ENCODE peak calls at places on chromosomes 2 and 18, in five cellular contexts. T is GM12878, C is H1, I is HepG2, L is K562. D is an unnamed sample.

GRCh38 chr2:219206442-219207253 is at the start of gene ZFAND2B:
- DNase-seq in T (peak; percentile 52), L (peak; percentile 94), I (peak; percentile 86), C (peak; percentile 78), D (peak; percentile 78)

GRCh38 chr2:24771905-24772586 is 21.1 kb downstream of the PTRHD1 start:
- DNase-seq in I (no peak), T (no peak), L (no peak), C (no peak), D (no peak)

GRCh38 chr2:88088999-88089398 is 21.4 kb downstream of the SMYD1 start:
- DNase-seq in T (no peak), I (no peak), C (no peak), L (no peak), D (no peak)

GRCh38 chr2:65485839-65486238 is 53.4 kb upstream of the SPRED2 start:
- DNase-seq in I (no peak), L (no peak), T (no peak), C (no peak), D (no peak)

GRCh38 chr18:69257861-69258458 is 142.7 kb upstream of the DOK6 start:
- DNase-seq in C (no peak), T (no peak), I (peak; percentile 17), L (no peak), D (no peak)

GRCh38 chr2:62478093-62478580 is 27.9 kb downstream of the TMEM17 start:
- DNase-seq in L (no peak), C (no peak), T (no peak), I (peak; percentile 60), D (no peak)

GRCh38 chr2:78465707-78466106 is 559.8 kb upstream of the REG3G start:
- DNase-seq in C (no peak), L (no peak), I (peak; percentile 4), T (no peak), D (no peak)

GRCh38 chr2:164138750-164139149 is 402.9 kb upstream of the FIGN start:
- DNase-seq in C (no peak), I (no peak), L (no peak), T (no peak), D (no peak)

GRCh38 chr2:15177103-15177502 is 384.0 kb downstream of the NBAS start:
- DNase-seq in L (no peak), C (no peak), T (peak; percentile 91), I (no peak), D (peak; percentile 83)

GRCh38 chr18:66226782-66227181 is 377.1 kb downstream of the CDH19 start:
- DNase-seq in T (no peak), C (no peak), L (no peak), I (no peak), D (no peak)

GRCh38 chr2:196435189-196435588 is 204.3 kb upstream of the CCDC150 start:
- DNase-seq in T (no peak), I (no peak), C (no peak), L (no peak), D (no peak)

GRCh38 chr18:48846423-48846932 is 104.3 kb downstream of the SMAD7 start:
- DNase-seq in I (no peak), L (no peak), C (no peak), T (no peak), D (no peak)

GRCh38 chr18:48850891-48851302 is 99.9 kb downstream of the SMAD7 start:
- DNase-seq in I (no peak), C (no peak), T (no peak), L (no peak), D (no peak)

GRCh38 chr18:48847807-48848486 is 102.8 kb downstream of the SMAD7 start:
- DNase-seq in L (no peak), I (no peak), T (no peak), C (no peak), D (no peak)

GRCh38 chr18:48851563-48851962 is 99.2 kb downstream of the SMAD7 start:
- DNase-seq in L (no peak), T (no peak), I (no peak), C (no peak), D (no peak)

DNA sequence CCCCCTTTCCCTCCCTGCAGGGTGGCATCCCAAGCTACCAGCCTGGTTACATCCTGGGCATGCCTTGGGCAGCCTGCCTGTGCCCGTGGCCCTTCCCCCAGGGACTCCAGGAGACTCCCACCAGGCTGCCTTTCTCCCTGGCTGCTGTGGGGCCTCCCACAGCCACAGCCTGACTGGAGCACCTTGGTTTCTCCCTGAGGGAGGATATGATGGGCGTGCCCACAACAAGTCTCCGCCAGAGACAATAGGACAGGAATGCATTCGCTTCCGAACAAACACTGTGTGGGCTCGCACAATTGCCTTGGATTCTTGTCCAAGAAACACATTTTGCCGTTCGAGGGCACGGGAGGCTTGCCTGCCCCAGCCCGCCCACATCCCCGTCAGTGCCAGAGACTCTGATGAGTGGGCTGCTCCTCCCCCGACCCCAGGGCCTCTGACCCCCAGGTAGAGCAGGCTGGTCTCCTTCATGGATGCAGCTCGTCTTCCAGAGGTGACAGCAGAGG is 102.1 kb downstream of the SMAD7 start:
- DNase-seq in T (no peak), C (no peak), I (no peak), L (no peak), D (no peak)
- H3K27ac ChIP-seq in T (no peak overlapping the region), C (no peak overlapping the region), I (no peak overlapping the region), L (no peak overlapping the region), D (no peak overlapping the region)

GRCh38 chr2:173752152-173752551 is 213.0 kb downstream of the SP3 start:
- DNase-seq in T (no peak), C (no peak), L (no peak), I (no peak), D (peak; percentile 13)

GRCh38 chr2:173755798-173756197 is 209.4 kb downstream of the SP3 start:
- DNase-seq in I (no peak), C (no peak), T (no peak), L (no peak), D (no peak)

GRCh38 chr2:173754169-173754568 is 211.0 kb downstream of the SP3 start:
- DNase-seq in T (no peak), L (no peak), C (no peak), I (no peak), D (no peak)

GRCh38 chr2:173753441-173753840 is 211.7 kb downstream of the SP3 start:
- DNase-seq in I (no peak), L (no peak), C (no peak), T (no peak), D (no peak)

GRCh38 chr2:173754837-173755236 is 210.3 kb downstream of the SP3 start:
- DNase-seq in C (no peak), L (no peak), I (no peak), T (no peak), D (no peak)
- H3K4me1 ChIP-seq in C (peaks cover 21% of the 10 kb centered on the region), L (no peaks in the 10 kb centered on the region), I (peaks cover 1% of the 10 kb centered on the region), T (no peaks in the 10 kb centered on the region), D (no peaks in the 10 kb centered on the region)

DNA sequence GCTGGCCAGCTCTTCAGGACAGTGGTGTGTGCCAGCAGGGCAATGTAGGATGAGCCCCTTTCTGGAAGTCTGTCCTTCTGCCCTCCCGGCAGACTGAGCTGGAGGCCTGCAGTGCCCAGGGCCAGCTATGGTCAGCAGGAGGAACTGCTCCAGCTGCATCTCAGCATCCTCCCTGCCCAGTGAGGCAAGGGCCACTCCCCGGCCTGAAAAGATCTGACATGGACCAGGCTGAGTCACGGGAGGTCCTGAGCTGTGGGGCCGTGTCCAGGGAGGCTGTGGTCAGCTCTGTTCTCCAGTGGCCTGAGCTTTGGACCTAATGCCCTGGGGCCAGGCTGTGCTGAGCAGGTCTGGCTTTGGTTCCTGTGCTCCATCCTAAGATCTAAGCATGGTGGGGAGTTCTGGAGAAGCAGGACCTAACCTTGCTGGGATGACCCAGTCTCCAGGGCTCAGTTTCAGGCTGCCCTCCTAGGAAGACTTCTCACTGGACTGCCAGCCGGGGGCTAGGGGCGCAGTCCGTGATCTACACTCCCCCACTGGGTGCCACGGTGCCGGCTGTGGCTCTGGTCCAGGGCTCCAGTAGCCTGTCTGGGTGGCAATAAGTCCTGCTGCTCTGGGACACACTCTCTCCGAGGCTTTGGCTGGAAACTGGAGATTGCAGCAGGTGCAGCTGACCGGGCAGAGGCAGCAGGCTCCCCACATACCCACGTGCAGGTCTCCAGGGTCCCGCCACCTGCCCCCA is 142.2 kb upstream of the GPC1 start:
- DNase-seq in L (no peak), I (no peak), T (no peak), C (no peak), D (no peak)
- TF ChIP-seq SIN3A in L (no peak), I (no peak), T (no peak), C (no peak), D (no peak)

GRCh38 chr2:212554233-212554632 is 15.6 kb upstream of the ERBB4 start:
- DNase-seq in C (no peak), I (no peak), L (no peak), T (no peak), D (no peak)

GRCh38 chr2:212546669-212547068 is 8.1 kb upstream of the ERBB4 start:
- DNase-seq in L (no peak), T (no peak), C (no peak), I (no peak), D (no peak)

GRCh38 chr2:212549463-212549862 is 10.9 kb upstream of the ERBB4 start:
- DNase-seq in C (no peak), T (no peak), I (no peak), L (no peak), D (no peak)

GRCh38 chr2:212547716-212548458 is 9.3 kb upstream of the ERBB4 start:
- DNase-seq in I (no peak), C (no peak), L (no peak), T (no peak), D (no peak)

DNA sequence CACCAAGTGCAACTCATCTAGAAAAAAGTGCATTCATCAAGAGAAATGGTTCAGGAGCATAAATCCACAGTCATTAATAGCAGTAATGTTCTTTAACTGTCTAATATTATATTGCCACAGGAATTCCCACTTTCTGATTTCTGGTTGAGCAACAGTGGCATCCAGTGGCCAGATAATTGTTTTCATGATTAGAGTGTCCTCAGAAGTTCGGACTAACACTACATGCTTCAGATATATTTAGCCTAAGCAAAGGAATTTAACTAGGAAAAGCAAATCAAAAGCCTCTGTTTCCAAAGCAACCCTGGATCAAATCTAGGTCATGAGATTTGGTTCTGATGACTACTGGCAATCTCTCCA is 9.8 kb upstream of the ERBB4 start:
- DNase-seq in T (no peak), I (peak; percentile 42), L (no peak), C (no peak), D (peak; percentile 28)
- H3K27ac ChIP-seq in T (no peak overlapping the region), I (no peak overlapping the region), L (no peak overlapping the region), C (no peak overlapping the region), D (no peak overlapping the region)

DNA sequence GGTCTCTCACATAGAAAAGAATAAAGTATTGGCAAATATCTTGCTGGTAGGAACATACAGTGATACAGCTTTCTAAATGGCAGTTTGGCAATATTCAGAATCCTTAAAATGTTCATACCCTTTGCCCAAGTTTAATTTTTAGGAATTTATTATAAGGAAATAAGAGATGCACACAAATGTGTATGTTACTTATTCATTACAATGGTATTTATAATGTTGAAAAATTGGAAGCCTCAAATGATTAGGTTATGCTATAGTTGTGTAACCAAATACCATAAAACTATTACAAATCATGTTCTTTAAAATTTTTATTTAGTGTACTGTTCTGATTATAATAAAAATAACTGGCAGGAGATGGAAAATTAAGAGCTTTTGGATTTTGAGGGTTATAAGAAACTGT is 196.8 kb downstream of the MCFD2 start:
- DNase-seq in L (no peak), I (no peak), T (no peak), C (no peak), D (no peak)
- H3K4me1 ChIP-seq in L (no peaks in the 10 kb centered on the region), I (peaks cover 64% of the 10 kb centered on the region), T (peaks cover 8% of the 10 kb centered on the region), C (peaks cover 8% of the 10 kb centered on the region), D (peaks cover 34% of the 10 kb centered on the region)

D was measured in HCT116.